ENCODE peak calls at places on chromosome 22, in six cellular contexts. O is A549, R is heart left ventricle, M is vagina, J is ovary, F is adrenal gland. H is an unnamed sample.

GRCh38 chr22:37752189-37753061 is 55.3 kb upstream of the GCAT start:
- DNase-seq in O (peak; percentile 94), R (peak; percentile 96), M (no peak), J (peak; percentile 87), F (peak; percentile 95), H (peak; percentile 88)

GRCh38 chr22:41862530-41863266 is 29.8 kb downstream of the SREBF2 start:
- DNase-seq in O (no peak), R (no peak), M (no peak), J (no peak), F (no peak), H (no peak)

GRCh38 chr22:20419664-20419951 is 18.0 kb downstream of the SCARF2 start:
- DNase-seq in O (no peak), R (no peak), M (no peak), J (no peak), F (no peak), H (no peak)

GRCh38 chr22:28142361-28142801 is 223.3 kb upstream of the PITPNB start:
- DNase-seq in O (no peak), R (no peak), M (no peak), J (no peak), F (peak; percentile 29), H (peak; percentile 12)

GRCh38 chr22:27970596-27971220 is 51.7 kb upstream of the PITPNB start:
- DNase-seq in O (no peak), R (no peak), M (no peak), J (no peak), F (no peak), H (no peak)

GRCh38 chr22:30948930-30949342 is 19.6 kb downstream of the MORC2 start:
- DNase-seq in O (peak; percentile 8), R (no peak), M (no peak), J (no peak), F (no peak), H (no peak)

GRCh38 chr22:41917906-41918791 is 3.3 kb upstream of the SHISA8 start:
- DNase-seq in O (peak; percentile 51), R (peak; percentile 65), M (no peak), J (no peak), F (peak; percentile 83), H (no peak)

GRCh38 chr22:30582788-30583575 is 8.5 kb upstream of the GAL3ST1 start:
- DNase-seq in O (no peak), R (no peak), M (no peak), J (no peak), F (no peak), H (no peak)

GRCh38 chr22:26406118-26406517 is 22.9 kb upstream of the ASPHD2 start:
- DNase-seq in O (peak; percentile 14), R (no peak), M (no peak), J (no peak), F (no peak), H (no peak)

GRCh38 chr22:35380537-35381423 is at the start of gene HMOX1:
- DNase-seq in O (peak; percentile 82), R (peak; percentile 92), M (no peak), J (peak; percentile 91), F (peak; percentile 94), H (peak; percentile 83)

GRCh38 chr22:24810043-24810749 is 4.2 kb downstream of the SGSM1 start:
- DNase-seq in O (no peak), R (no peak), M (no peak), J (no peak), F (no peak), H (peak; percentile 62)

GRCh38 chr22:17910561-17911311 is 113.6 kb downstream of the MICAL3 start:
- DNase-seq in O (peak; percentile 45), R (peak; percentile 92), M (no peak), J (peak; percentile 71), F (peak; percentile 92), H (peak; percentile 39)

GRCh38 chr22:33919591-33920501 is at the start of gene LARGE1:
- DNase-seq in O (peak; percentile 3), R (peak; percentile 52), M (no peak), J (peak; percentile 65), F (peak; percentile 43), H (peak; percentile 13)

GRCh38 chr22:47221840-47222615 is 459.6 kb downstream of the TBC1D22A start:
- DNase-seq in O (no peak), R (no peak), M (peak; percentile 52), J (no peak), F (no peak), H (no peak)

GRCh38 chr22:48677621-48678020 is 1150.1 kb downstream of the BRD1 start:
- DNase-seq in O (no peak), R (no peak), M (no peak), J (no peak), F (no peak), H (no peak)

GRCh38 chr22:25362883-25363240 is 143.4 kb downstream of the CRYBB2 start:
- DNase-seq in O (no peak), R (peak; percentile 61), M (no peak), J (peak; percentile 11), F (no peak), H (no peak)

GRCh38 chr22:35628732-35629131 is 11.6 kb upstream of the MB start:
- DNase-seq in O (no peak), R (no peak), M (no peak), J (no peak), F (no peak), H (no peak)

GRCh38 chr22:33350961-33351360 is 292.8 kb upstream of the SYN3 start:
- DNase-seq in O (no peak), R (no peak), M (no peak), J (no peak), F (no peak), H (no peak)

GRCh38 chr22:45418770-45419138 is 5.3 kb downstream of the RIBC2 start:
- DNase-seq in O (no peak), R (no peak), M (no peak), J (no peak), F (no peak), H (no peak)

GRCh38 chr22:45418056-45418769 is 4.7 kb downstream of the RIBC2 start:
- DNase-seq in O (no peak), R (no peak), M (no peak), J (no peak), F (no peak), H (no peak)

GRCh38 chr22:45407793-45408192 is 5.6 kb downstream of the SMC1B start:
- DNase-seq in O (no peak), R (no peak), M (no peak), J (no peak), F (no peak), H (no peak)

GRCh38 chr22:45413368-45414211 is at the start of the genes RIBC2 and SMC1B:
- DNase-seq in O (peak; percentile 91), R (peak; percentile 81), M (no peak), J (peak; percentile 75), F (peak; percentile 77), H (peak; percentile 78)

DNA sequence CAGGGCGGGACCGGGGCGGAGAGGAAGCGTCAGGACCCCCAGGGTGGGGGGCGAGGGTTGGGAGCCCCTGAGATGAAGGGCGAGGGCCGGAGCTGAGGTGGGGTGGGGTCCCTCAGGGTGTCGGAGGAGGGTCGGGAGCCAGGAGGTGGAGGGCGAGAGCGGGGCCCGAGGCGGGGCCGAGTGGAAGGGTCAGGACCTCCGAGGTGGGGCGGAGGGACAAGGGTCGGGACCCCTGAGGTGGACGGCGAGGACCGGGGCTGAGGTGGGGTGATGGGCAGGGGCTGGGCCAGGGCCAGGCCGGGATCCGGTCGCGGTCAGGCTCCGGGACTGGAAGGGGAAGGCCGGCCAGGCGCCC is 409 bp downstream of the SMC1B start:
- DNase-seq in O (no peak), R (no peak), M (no peak), J (no peak), F (no peak), H (no peak)
- H3K4me3 ChIP-seq in O (peak overlapping the region; percentile 52), R (peak overlapping the region; percentile 44), M (peak overlapping the region; percentile 51), J (no peak overlapping the region), F (no peak overlapping the region), H (no peak overlapping the region)

GRCh38 chr22:42996646-42997365 is 18.1 kb downstream of the PACSIN2 start:
- DNase-seq in O (no peak), R (no peak), M (no peak), J (peak; percentile 50), F (no peak), H (no peak)

GRCh38 chr22:42994276-42994916 is 20.6 kb downstream of the PACSIN2 start:
- DNase-seq in O (no peak), R (no peak), M (no peak), J (no peak), F (no peak), H (no peak)

GRCh38 chr22:42992886-42993479 is 22.0 kb downstream of the PACSIN2 start:
- DNase-seq in O (no peak), R (no peak), M (no peak), J (no peak), F (no peak), H (no peak)

GRCh38 chr22:42993651-42994275 is 21.2 kb downstream of the PACSIN2 start:
- DNase-seq in O (peak; percentile 73), R (no peak), M (no peak), J (no peak), F (no peak), H (peak; percentile 55)

DNA sequence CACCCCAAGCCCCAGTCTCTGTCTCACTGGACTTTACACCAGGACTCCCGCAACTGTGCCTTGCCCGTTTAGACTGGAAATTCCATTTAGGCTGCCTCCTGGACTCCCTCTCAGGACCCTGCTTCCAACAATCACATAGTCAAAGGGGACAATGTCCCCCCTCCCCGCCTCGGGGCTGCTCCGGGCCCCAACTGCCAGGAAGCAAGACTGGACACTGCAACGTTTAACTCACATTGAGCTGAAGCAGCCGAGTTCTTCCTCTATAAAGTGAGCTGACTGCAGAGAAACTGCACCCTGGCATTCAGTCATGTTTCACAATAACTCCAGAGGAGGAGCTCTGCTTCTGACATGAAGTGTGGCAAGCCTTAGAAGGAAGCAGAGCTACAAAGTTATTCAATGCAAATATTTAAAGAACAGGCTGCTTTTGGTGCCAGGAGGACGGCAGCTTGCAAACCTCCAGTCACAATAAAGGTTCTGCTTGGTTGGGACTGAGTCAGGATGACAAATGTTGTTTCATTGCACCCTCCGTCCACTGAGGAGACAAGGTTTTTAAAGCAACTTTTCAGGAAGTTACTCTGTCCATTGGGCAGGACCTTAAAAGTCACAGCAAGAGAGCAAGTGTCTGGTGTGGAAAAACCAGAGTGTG is 19.9 kb downstream of the PACSIN2 start:
- DNase-seq in O (peak; percentile 95), R (no peak), M (no peak), J (no peak), F (peak; percentile 68), H (peak; percentile 95)
- TF ChIP-seq POLR2A in O (peak; percentile 37), R (peak; percentile 16), M (peak; percentile 6), J (no peak), F (peak; percentile 32), H (peak; percentile 80)

DNA sequence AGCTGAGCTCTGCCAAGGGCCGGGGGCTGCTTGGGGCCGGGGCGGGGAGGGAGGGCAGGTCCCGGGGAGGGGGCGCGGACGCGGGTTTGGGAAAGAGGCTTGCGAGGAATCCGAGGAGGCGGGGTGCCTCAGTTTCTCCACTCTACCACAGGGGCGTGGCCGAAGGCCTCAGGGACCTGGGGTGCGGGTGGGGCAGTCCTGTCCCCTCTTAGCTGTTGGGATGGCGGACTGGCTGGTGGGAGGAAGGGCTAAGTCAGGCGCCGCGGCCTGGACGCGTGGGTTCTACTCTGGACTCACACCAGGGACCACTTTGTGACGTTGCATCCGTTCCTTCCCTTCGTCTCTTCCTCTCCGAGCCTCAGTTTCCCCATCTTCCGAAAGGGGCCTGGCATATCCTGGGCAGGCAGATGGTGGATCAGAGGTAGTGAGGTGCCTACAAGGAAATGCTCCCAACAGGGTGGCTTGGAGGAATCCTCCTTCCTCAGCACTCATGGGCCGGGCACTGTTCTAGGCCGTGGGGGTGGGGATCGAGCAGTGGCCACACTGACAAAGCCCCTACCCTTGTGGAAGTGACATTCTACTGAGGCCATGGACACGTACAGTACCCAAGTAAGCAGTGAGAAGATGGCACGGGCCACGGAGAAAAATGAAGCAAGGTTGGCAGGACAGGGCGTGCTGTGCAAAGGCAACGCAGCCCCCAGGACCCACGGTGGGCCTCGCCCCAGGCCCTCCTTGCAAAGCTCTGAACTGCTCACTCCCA is 13.2 kb downstream of the IGLL1 start:
- DNase-seq in O (no peak), R (no peak), M (no peak), J (no peak), F (no peak), H (no peak)
- H3K4me3 ChIP-seq in O (no peak overlapping the region), R (peak overlapping the region; percentile 20), M (peak overlapping the region; percentile 59), J (peak overlapping the region; percentile 29), F (no peak overlapping the region), H (peak overlapping the region; percentile 34)

GRCh38 chr22:45938913-45939312 is 38.0 kb downstream of the WNT7B start:
- DNase-seq in O (no peak), R (no peak), M (no peak), J (no peak), F (no peak), H (no peak)
- TF ChIP-seq POLR2A in O (no peak), R (no peak), M (no peak), J (no peak), F (no peak), H (no peak)

H was measured in prostate gland.